ENCODE peak calls at places on chromosome 11, in eight cellular contexts. S, Z, O, I, H, W, L and M are unnamed samples.
A peak's percentile ranks its signal among the peaks of the same experiment; 100 is the strongest.

GRCh38 chr11:66432597-66432996 is 6.1 kb downstream of the MRPL11 start:
- DNase-seq in L (no peak), Z (no peak), W (no peak), I (no peak), S (no peak), O (no peak), H (no peak), M (no peak)

GRCh38 chr11:65887723-65888162 is 528 bp downstream of the FIBP start:
- DNase-seq in W (no peak), O (peak; percentile 92), H (no peak), I (peak; percentile 54), S (no peak), L (no peak), Z (peak; percentile 72), M (no peak)

GRCh38 chr11:100970273-100971164 is 159.1 kb downstream of the PGR start:
- DNase-seq in H (no peak), W (no peak), I (no peak), O (no peak), S (no peak), L (no peak), Z (no peak), M (no peak)

GRCh38 chr11:74397531-74398243 is 546 bp downstream of the PGM2L1 start:
- DNase-seq in Z (peak; percentile 75), W (peak; percentile 25), O (peak; percentile 54), H (no peak), I (peak; percentile 77), L (peak; percentile 91), S (peak; percentile 27), M (no peak)

GRCh38 chr11:112100457-112100856 is 13.8 kb downstream of the SDHD start:
- DNase-seq in O (no peak), S (no peak), W (no peak), H (no peak), Z (no peak), I (no peak), L (no peak), M (peak; percentile 62)

GRCh38 chr11:125367710-125368109 is 128.4 kb downstream of the FEZ1 start:
- DNase-seq in Z (no peak), L (no peak), S (no peak), W (no peak), H (no peak), O (no peak), I (no peak), M (no peak)

GRCh38 chr11:79617561-79617960 is 176.7 kb upstream of the TENM4 start:
- DNase-seq in Z (peak; percentile 60), I (no peak), L (peak; percentile 26), H (no peak), O (no peak), W (no peak), S (no peak), M (no peak)

GRCh38 chr11:42407379-42407778 is 904.4 kb upstream of the API5 start:
- DNase-seq in Z (peak; percentile 1), O (no peak), I (peak; percentile 33), W (peak; percentile 37), H (no peak), S (peak; percentile 92), L (peak; percentile 96), M (peak; percentile 27)

GRCh38 chr11:3824714-3825472 is 15.9 kb downstream of the RHOG start:
- DNase-seq in L (peak; percentile 95), O (peak; percentile 41), W (peak; percentile 74), Z (no peak), S (no peak), I (no peak), H (no peak), M (peak; percentile 14)

GRCh38 chr11:130340671-130341319 is 26.1 kb upstream of the ZBTB44 start:
- DNase-seq in H (no peak), O (peak; percentile 44), I (no peak), Z (no peak), L (no peak), W (no peak), S (no peak), M (no peak)

GRCh38 chr11:66113132-66113856 is 43.2 kb downstream of the PACS1 start:
- DNase-seq in Z (peak; percentile 81), I (peak; percentile 98), H (no peak), S (no peak), L (peak; percentile 60), O (peak; percentile 94), W (no peak), M (peak; percentile 58)

GRCh38 chr11:14725150-14725549 is 81.5 kb downstream of the PDE3B start:
- DNase-seq in W (no peak), H (no peak), O (no peak), S (no peak), I (no peak), L (no peak), Z (no peak), M (no peak)

GRCh38 chr11:110094298-110095073 is 1.3 kb downstream of the ZC3H12C start:
- DNase-seq in Z (no peak), S (no peak), L (no peak), H (no peak), I (no peak), W (no peak), O (no peak), M (no peak)

GRCh38 chr11:8871283-8871775 is 39.7 kb upstream of the AKIP1 start:
- DNase-seq in I (peak; percentile 53), L (peak; percentile 90), S (peak; percentile 74), Z (peak; percentile 70), W (no peak), H (no peak), O (peak; percentile 95), M (peak; percentile 93)

GRCh38 chr11:83583953-83584352 is 297.8 kb upstream of the CCDC90B start:
- DNase-seq in S (no peak), O (peak; percentile 95), I (peak; percentile 62), L (no peak), H (peak; percentile 42), Z (peak; percentile 39), W (no peak), M (peak; percentile 91)

GRCh38 chr11:116910847-116911246 is 73.4 kb upstream of the APOA1 start:
- DNase-seq in H (no peak), O (no peak), L (no peak), I (no peak), Z (no peak), W (no peak), S (no peak), M (no peak)

GRCh38 chr11:116913000-116913399 is 75.6 kb upstream of the APOA1 start:
- DNase-seq in O (peak; percentile 90), W (no peak), S (no peak), Z (peak; percentile 26), I (peak; percentile 91), H (no peak), L (no peak), M (peak; percentile 84)

GRCh38 chr11:116911981-116912734 is 74.7 kb upstream of the APOA1 start:
- DNase-seq in L (no peak), I (no peak), H (no peak), Z (no peak), O (peak; percentile 14), W (no peak), S (no peak), M (no peak)

GRCh38 chr11:116909245-116909644 is 71.8 kb upstream of the APOA1 start:
- DNase-seq in Z (no peak), O (no peak), S (no peak), L (no peak), W (no peak), I (peak; percentile 47), H (no peak), M (no peak)

GRCh38 chr11:116910378-116910777 is 73.0 kb upstream of the APOA1 start:
- DNase-seq in W (no peak), I (no peak), S (no peak), Z (no peak), O (peak; percentile 20), L (no peak), H (no peak), M (peak; percentile 58)
- H3K27ac ChIP-seq in W (no peak overlapping the region), I (no peak overlapping the region), S (no peak overlapping the region), Z (no peak overlapping the region), O (no peak overlapping the region), L (no peak overlapping the region), H (no peak overlapping the region), M (no peak overlapping the region)

GRCh38 chr11:118164885-118165284 is 11.6 kb downstream of the SCN2B start:
- DNase-seq in O (no peak), I (no peak), L (no peak), H (no peak), S (no peak), Z (no peak), W (no peak), M (no peak)
- H3K4me2 ChIP-seq in O (no peak overlapping the region), I (no peak overlapping the region), L (no peak overlapping the region), H (no peak overlapping the region), S (no peak overlapping the region), Z (no peak overlapping the region), W (no peak overlapping the region), M (no peak overlapping the region)

GRCh38 chr11:75679566-75679965 is 10.7 kb upstream of the MAP6 start:
- DNase-seq in L (no peak), H (no peak), I (no peak), W (no peak), Z (no peak), O (no peak), S (no peak), M (no peak)
- H3K27ac ChIP-seq in L (no peak overlapping the region), H (no peak overlapping the region), I (no peak overlapping the region), W (no peak overlapping the region), Z (no peak overlapping the region), O (no peak overlapping the region), S (no peak overlapping the region), M (no peak overlapping the region)

GRCh38 chr11:33620423-33621120 is 80.1 kb downstream of the C11orf91 start:
- DNase-seq in S (no peak), W (no peak), Z (peak; percentile 84), O (peak; percentile 71), L (no peak), H (no peak), I (peak; percentile 28), M (peak; percentile 74)
- H3K4me2 ChIP-seq in S (no peak overlapping the region), W (no peak overlapping the region), Z (no peak overlapping the region), O (no peak overlapping the region), L (no peak overlapping the region), H (no peak overlapping the region), I (no peak overlapping the region), M (peak overlapping the region; percentile 44)

GRCh38 chr11:10233581-10233980 is 60.4 kb downstream of the SBF2 start:
- DNase-seq in H (peak; percentile 33), L (peak; percentile 72), I (peak; percentile 57), W (no peak), Z (peak; percentile 83), O (peak; percentile 85), S (no peak), M (peak; percentile 92)
- H3K27ac ChIP-seq in H (peak overlapping the region; percentile 33), L (no peak overlapping the region), I (no peak overlapping the region), W (no peak overlapping the region), Z (peak overlapping the region; percentile 18), O (peak overlapping the region; percentile 55), S (no peak overlapping the region), M (peak overlapping the region; percentile 61)

GRCh38 chr11:121800240-121800639 is 315.8 kb downstream of the BLID start:
- DNase-seq in L (peak; percentile 46), H (no peak), Z (no peak), S (no peak), O (no peak), I (no peak), W (no peak), M (no peak)
- H3K4me2 ChIP-seq in L (no peak overlapping the region), H (no peak overlapping the region), Z (no peak overlapping the region), S (no peak overlapping the region), O (no peak overlapping the region), I (no peak overlapping the region), W (no peak overlapping the region), M (no peak overlapping the region)